ENCODE peak calls at places on chromosomes 11 and 22, in four cellular contexts. C is RKO, M is A172, W is astrocyte of the cerebellum. G is an unnamed sample.

GRCh38 chr11:75319035-75319877 is 32.2 kb downstream of the ARRB1 start:
- DNase-seq in C (no peak), W (no peak), M (peak), G (no peak)

GRCh38 chr11:105344938-105345337 is 205.4 kb upstream of the CARD18 start:
- DNase-seq in C (no peak), W (no peak), M (no peak), G (no peak)

GRCh38 chr22:35634015-35634414 is 14.2 kb upstream of the APOL6 start:
- DNase-seq in W (no peak), C (no peak), M (peak), G (no peak)

GRCh38 chr22:39528080-39528661 is 4.4 kb downstream of the RPS19BP1 start:
- DNase-seq in W (no peak), C (no peak), M (no peak), G (no peak)

GRCh38 chr11:61575886-61576516 is 4.9 kb downstream of the SYT7 start:
- DNase-seq in C (no peak), M (no peak), W (no peak), G (no peak)

GRCh38 chr11:116427903-116428637 is 344.7 kb downstream of the BUD13 start:
- DNase-seq in M (peak), C (no peak), W (no peak), G (no peak)

GRCh38 chr11:20226936-20227335 is 66.7 kb upstream of the DBX1 start:
- DNase-seq in W (no peak), M (no peak), C (peak), G (no peak)

GRCh38 chr11:10456519-10456918 is 1.5 kb downstream of the AMPD3 start:
- DNase-seq in C (no peak), M (no peak), W (no peak), G (no peak)

GRCh38 chr11:67051494-67051893 is 5.2 kb upstream of the RHOD start:
- DNase-seq in M (no peak), C (no peak), W (no peak), G (no peak)

G was measured in effector CD4-positive, alpha-beta T cell.